ENCODE peak calls at places on chromosome 4, in six cellular contexts. J is tibial nerve, B is AG10803, S is spleen, V is neural crest cell, O is adrenal gland. P is an unnamed sample.

GRCh38 chr4:66766557-66766956 is 778.7 kb downstream of the CENPC start:
- DNase-seq in J (no peak), B (no peak), S (no peak), V (no peak), O (no peak), P (no peak)

GRCh38 chr4:115759231-115759630 is 645.8 kb upstream of the NDST4 start:
- DNase-seq in J (no peak), B (no peak), S (no peak), V (no peak), O (no peak), P (no peak)

GRCh38 chr4:24754586-24754985 is 40.8 kb upstream of the SOD3 start:
- DNase-seq in J (no peak), B (no peak), S (no peak), V (no peak), O (no peak), P (no peak)

GRCh38 chr4:548976-549375 is 27.1 kb downstream of the TMEM271 start:
- DNase-seq in J (no peak), B (no peak), S (no peak), V (no peak), O (no peak), P (no peak)

GRCh38 chr4:54282837-54283236 is 53.7 kb downstream of the PDGFRA start:
- DNase-seq in J (no peak), B (no peak), S (no peak), V (no peak), O (no peak), P (no peak)

GRCh38 chr4:48436318-48436717 is 46.8 kb upstream of the SLC10A4 start:
- DNase-seq in J (no peak), B (no peak), S (no peak), V (no peak), O (no peak), P (no peak)

GRCh38 chr4:4492161-4492847 is 49.5 kb downstream of the STX18 start:
- DNase-seq in J (no peak), B (peak), S (no peak), V (no peak), O (no peak), P (peak)

GRCh38 chr4:162126754-162127153 is 37.0 kb downstream of the FSTL5 start:
- DNase-seq in J (no peak), B (no peak), S (no peak), V (no peak), O (no peak), P (no peak)

GRCh38 chr4:43765514-43765913 is 683.1 kb downstream of the KCTD8 start:
- DNase-seq in J (no peak), B (no peak), S (no peak), V (no peak), O (no peak), P (no peak)

GRCh38 chr4:153777421-153777820 is 11.5 kb downstream of the SFRP2 start:
- DNase-seq in J (no peak), B (no peak), S (no peak), V (no peak), O (no peak), P (no peak)

GRCh38 chr4:102299708-102300107 is 45.6 kb downstream of the SLC39A8 start:
- DNase-seq in J (no peak), B (peak), S (no peak), V (peak), O (no peak), P (peak)

GRCh38 chr4:121108557-121108956 is 36.2 kb upstream of the NDNF start:
- DNase-seq in J (no peak), B (no peak), S (no peak), V (no peak), O (no peak), P (no peak)

GRCh38 chr4:9996319-9997110 is 24.8 kb downstream of the SLC2A9 start:
- DNase-seq in J (no peak), B (peak), S (no peak), V (no peak), O (peak), P (no peak)

GRCh38 chr4:41241919-41242318 is 14.8 kb upstream of the UCHL1 start:
- DNase-seq in J (no peak), B (no peak), S (no peak), V (no peak), O (no peak), P (no peak)

GRCh38 chr4:144463896-144464295 is 182.1 kb upstream of the HHIP start:
- DNase-seq in J (no peak), B (no peak), S (no peak), V (no peak), O (no peak), P (no peak)

GRCh38 chr4:150593996-150594395 is 12.0 kb downstream of the MAB21L2 start:
- DNase-seq in J (no peak), B (peak), S (no peak), V (no peak), O (no peak), P (no peak)

GRCh38 chr4:20456416-20456815 is 204.7 kb downstream of the SLIT2 start:
- DNase-seq in J (no peak), B (peak), S (no peak), V (no peak), O (no peak), P (no peak)

GRCh38 chr4:3717241-3717640 is 48.9 kb upstream of the ADRA2C start:
- DNase-seq in J (no peak), B (no peak), S (peak), V (no peak), O (no peak), P (no peak)

GRCh38 chr4:16100833-16101232 is 17.0 kb upstream of the PROM1 start:
- DNase-seq in J (no peak), B (no peak), S (no peak), V (no peak), O (no peak), P (no peak)

GRCh38 chr4:114027596-114027995 is 48.1 kb upstream of the ARSJ start:
- DNase-seq in J (no peak), B (no peak), S (no peak), V (no peak), O (no peak), P (no peak)

GRCh38 chr4:5467111-5467510 is 241.2 kb downstream of the EVC2 start:
- DNase-seq in J (no peak), B (no peak), S (no peak), V (no peak), O (peak), P (no peak)

GRCh38 chr4:89835413-89835812 is 1.5 kb downstream of the SNCA start:
- DNase-seq in J (no peak), B (no peak), S (no peak), V (no peak), O (no peak), P (no peak)

GRCh38 chr4:172978848-172979247 is 189.8 kb upstream of the GALNT7 start:
- DNase-seq in J (no peak), B (no peak), S (no peak), V (no peak), O (no peak), P (no peak)

GRCh38 chr4:107863850-107864371 is 39.2 kb downstream of the SGMS2 start:
- DNase-seq in J (no peak), B (no peak), S (no peak), V (no peak), O (no peak), P (no peak)

GRCh38 chr4:14018191-14018853 is 390.8 kb upstream of the BOD1L1 start:
- DNase-seq in J (no peak), B (no peak), S (no peak), V (no peak), O (no peak), P (no peak)

GRCh38 chr4:98659106-98659592 is 738 bp upstream of the TSPAN5 start:
- DNase-seq in J (no peak), B (peak), S (no peak), V (no peak), O (no peak), P (no peak)

GRCh38 chr4:76681996-76682395 is 215.9 kb downstream of the SOWAHB start:
- DNase-seq in J (no peak), B (peak), S (no peak), V (no peak), O (no peak), P (no peak)

GRCh38 chr4:146582864-146583263 is 55.8 kb upstream of the POU4F2 start:
- DNase-seq in J (no peak), B (no peak), S (no peak), V (no peak), O (no peak), P (no peak)

GRCh38 chr4:85113706-85114105 is 147.2 kb upstream of the WDFY3 start:
- DNase-seq in J (no peak), B (peak), S (no peak), V (no peak), O (no peak), P (no peak)

GRCh38 chr4:121164291-121164690 is at the start of gene TNIP3:
- DNase-seq in J (no peak), B (peak), S (no peak), V (no peak), O (no peak), P (no peak)

GRCh38 chr4:44670466-44671199 is 7.6 kb upstream of the GUF1 start:
- DNase-seq in J (no peak), B (no peak), S (no peak), V (no peak), O (no peak), P (no peak)

GRCh38 chr4:1763550-1764080 is 29.5 kb upstream of the FGFR3 start:
- DNase-seq in J (peak), B (peak), S (no peak), V (no peak), O (peak), P (no peak)
- TF ChIP-seq CTCF in J (peak), B (peak), S (no peak), V (no peak), O (no peak), P (no peak)

DNA sequence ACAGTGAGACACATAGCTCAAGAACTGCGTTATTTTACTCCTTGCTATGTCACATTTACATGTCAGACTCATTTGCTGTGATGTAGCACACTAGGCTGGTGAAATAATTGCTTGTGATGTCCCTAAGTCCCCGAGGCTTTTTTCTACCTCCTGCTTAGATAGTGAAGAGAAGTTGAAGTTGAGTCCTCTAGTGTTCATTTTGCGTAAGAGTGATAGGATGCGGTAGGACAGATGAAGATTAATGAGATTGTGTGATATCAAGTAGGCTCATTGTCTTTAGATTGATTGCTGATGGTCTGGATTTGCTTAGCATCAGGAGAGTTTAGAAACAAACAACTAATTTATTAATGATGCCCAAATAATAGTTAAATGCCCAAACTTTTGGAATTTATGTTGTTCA is 173.6 kb upstream of the NUDT6 start:
- DNase-seq in J (no peak), B (no peak), S (no peak), V (no peak), O (no peak), P (no peak)
- TF ChIP-seq CTCF in J (no peak), B (peak), S (no peak), V (peak), O (no peak), P (no peak)

GRCh38 chr4:37682701-37683401 is 3.3 kb downstream of the RELL1 start:
- DNase-seq in J (no peak), B (no peak), S (no peak), V (no peak), O (no peak), P (peak)
- TF ChIP-seq CTCF in J (no peak), B (no peak), S (no peak), V (no peak), O (no peak), P (no peak)

GRCh38 chr4:17463606-17464005 is 48.3 kb downstream of the QDPR start:
- DNase-seq in J (no peak), B (no peak), S (no peak), V (no peak), O (no peak), P (no peak)

GRCh38 chr4:17469931-17470674 is 41.8 kb downstream of the QDPR start:
- DNase-seq in J (no peak), B (peak), S (no peak), V (no peak), O (no peak), P (no peak)

DNA sequence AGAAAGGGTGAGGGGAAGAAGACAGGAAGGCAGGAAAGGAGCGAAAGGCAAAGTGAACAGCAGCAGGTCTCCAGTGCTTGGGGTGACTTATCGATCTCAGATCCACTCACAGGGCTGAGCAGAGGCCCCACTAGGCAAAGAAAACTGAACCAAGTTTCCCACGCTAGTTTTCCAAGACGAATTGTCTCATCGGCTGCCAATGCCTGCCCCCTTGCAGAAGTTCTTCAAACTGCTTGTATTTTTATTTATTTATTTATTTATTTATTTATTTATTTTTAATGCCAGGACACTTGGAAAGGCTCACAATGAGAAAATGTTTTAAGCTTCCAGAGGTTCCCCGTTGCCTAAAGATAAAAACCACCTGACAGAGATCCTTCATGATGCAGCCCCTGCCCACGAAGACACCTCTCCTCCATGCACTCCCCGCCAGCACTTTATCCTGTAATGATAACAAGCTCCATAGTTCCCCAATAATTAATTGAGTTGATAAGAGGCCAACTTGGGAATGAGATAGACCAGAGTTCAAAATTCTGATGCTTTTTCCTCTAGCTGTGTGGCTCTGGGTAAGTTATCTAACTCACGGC is 43.2 kb downstream of the QDPR start:
- DNase-seq in J (no peak), B (peak), S (no peak), V (no peak), O (peak), P (peak)
- TF ChIP-seq CTCF in J (peak), B (peak), S (peak), V (peak), O (no peak), P (peak)

DNA sequence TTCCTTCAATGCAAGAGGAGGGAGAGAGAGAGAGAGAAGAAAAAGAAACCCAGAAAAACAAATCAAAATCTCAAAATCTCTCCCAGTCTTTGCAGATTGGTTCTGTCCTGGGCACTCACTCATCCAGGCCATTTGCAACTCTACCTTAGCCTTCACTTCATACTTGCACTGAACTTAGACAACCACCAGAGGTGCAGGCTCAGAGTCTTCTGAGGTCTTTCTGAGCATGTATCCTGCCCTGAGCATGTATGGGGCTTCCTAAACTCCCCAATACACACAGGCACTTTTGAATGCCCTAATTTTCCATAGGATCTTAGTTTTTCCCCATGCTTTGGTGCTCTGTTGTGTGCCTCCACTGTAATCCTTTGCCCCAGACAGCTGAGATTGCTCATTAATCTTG is 2.9 kb downstream of the CFI start:
- DNase-seq in J (no peak), B (no peak), S (no peak), V (no peak), O (no peak), P (no peak)
- TF ChIP-seq CTCF in J (no peak), B (no peak), S (no peak), V (no peak), O (no peak), P (no peak)

GRCh38 chr4:7915875-7916242 is 23.8 kb downstream of the AFAP1 start:
- DNase-seq in J (no peak), B (no peak), S (no peak), V (no peak), O (no peak), P (no peak)

GRCh38 chr4:7918981-7919380 is 20.7 kb downstream of the AFAP1 start:
- DNase-seq in J (no peak), B (no peak), S (no peak), V (no peak), O (no peak), P (no peak)

GRCh38 chr4:7922466-7922865 is 17.2 kb downstream of the AFAP1 start:
- DNase-seq in J (no peak), B (no peak), S (no peak), V (no peak), O (peak), P (no peak)

GRCh38 chr4:7912826-7913225 is 26.8 kb downstream of the AFAP1 start:
- DNase-seq in J (no peak), B (no peak), S (no peak), V (no peak), O (no peak), P (no peak)

GRCh38 chr4:7917669-7918068 is 22.0 kb downstream of the AFAP1 start:
- DNase-seq in J (no peak), B (no peak), S (no peak), V (no peak), O (no peak), P (no peak)
- TF ChIP-seq CTCF in J (no peak), B (no peak), S (no peak), V (no peak), O (no peak), P (no peak)

P was measured in GM10248.